ENCODE peak calls at places on chromosomes 1 and 21, in seven cellular contexts. G, A, B, U, Y, O and Z are unnamed samples.

GRCh38 chr1:30679201-30679975 is 44.0 kb downstream of the MATN1 start:
- DNase-seq in U (no peak), B (no peak), A (no peak), G (no peak), O (no peak), Y (no peak), Z (no peak)

GRCh38 chr1:211183924-211184323 is 50.0 kb upstream of the KCNH1 start:
- DNase-seq in B (peak), O (no peak), Y (no peak), A (no peak), G (peak), U (no peak), Z (no peak)

GRCh38 chr1:47725000-47725731 is 272.0 kb downstream of the TRABD2B start:
- DNase-seq in O (peak), A (no peak), Y (no peak), U (peak), B (no peak), G (no peak), Z (no peak)

GRCh38 chr1:24621121-24621520 is 22.0 kb upstream of the SRRM1 start:
- DNase-seq in A (no peak), G (peak), B (no peak), O (no peak), U (no peak), Y (peak), Z (no peak)

GRCh38 chr1:245990315-245991022 is 516.6 kb downstream of the SMYD3 start:
- DNase-seq in B (no peak), O (no peak), Y (no peak), G (no peak), A (no peak), U (no peak), Z (no peak)

GRCh38 chr1:26349196-26349885 is 4.6 kb downstream of the CRYBG2 start:
- DNase-seq in Y (no peak), O (no peak), U (no peak), G (peak), A (no peak), B (no peak), Z (peak)

GRCh38 chr1:221494670-221495069 is 247.2 kb downstream of the DUSP10 start:
- DNase-seq in U (no peak), B (no peak), O (no peak), A (no peak), G (peak), Y (no peak), Z (peak)

GRCh38 chr1:19442150-19443096 is 42.9 kb downstream of the CAPZB start:
- DNase-seq in G (no peak), O (no peak), B (no peak), Y (no peak), U (no peak), A (no peak), Z (no peak)

GRCh38 chr1:52288286-52288685 is 77.7 kb downstream of the CC2D1B start:
- DNase-seq in O (no peak), A (no peak), U (no peak), Y (no peak), G (peak), B (no peak), Z (peak)

GRCh38 chr1:164576311-164577271 is 17.6 kb downstream of the PBX1 start:
- DNase-seq in B (no peak), Y (no peak), A (no peak), O (peak), G (peak), U (peak), Z (peak)

GRCh38 chr1:197773856-197774255 is 1.4 kb downstream of the DENND1B start:
- DNase-seq in U (no peak), G (peak), Y (no peak), B (no peak), O (no peak), A (no peak), Z (no peak)

GRCh38 chr1:22545126-22545525 is 18.2 kb upstream of the EPHA8 start:
- DNase-seq in A (no peak), Y (no peak), B (no peak), G (no peak), U (no peak), O (no peak), Z (no peak)

GRCh38 chr1:180912801-180913616 is at the start of gene KIAA1614:
- DNase-seq in G (peak), A (no peak), U (no peak), B (no peak), O (peak), Y (no peak), Z (peak)

GRCh38 chr21:21165063-21165645 is 166.9 kb downstream of the NCAM2 start:
- DNase-seq in Y (no peak), U (no peak), O (no peak), G (peak), B (no peak), A (no peak), Z (peak)

GRCh38 chr21:21158376-21158918 is 160.2 kb downstream of the NCAM2 start:
- DNase-seq in U (no peak), G (no peak), A (no peak), O (no peak), B (no peak), Y (no peak), Z (no peak)

GRCh38 chr21:21159253-21159899 is 161.2 kb downstream of the NCAM2 start:
- DNase-seq in A (no peak), O (no peak), G (peak), B (peak), Y (no peak), U (no peak), Z (peak)

GRCh38 chr21:21163904-21164303 is 165.7 kb downstream of the NCAM2 start:
- DNase-seq in U (peak), O (peak), B (peak), Y (no peak), G (peak), A (peak), Z (peak)
- TF ChIP-seq CTCF in U (peak), O (peak), B (peak), Y (peak), G (peak), A (peak), Z (peak)

DNA sequence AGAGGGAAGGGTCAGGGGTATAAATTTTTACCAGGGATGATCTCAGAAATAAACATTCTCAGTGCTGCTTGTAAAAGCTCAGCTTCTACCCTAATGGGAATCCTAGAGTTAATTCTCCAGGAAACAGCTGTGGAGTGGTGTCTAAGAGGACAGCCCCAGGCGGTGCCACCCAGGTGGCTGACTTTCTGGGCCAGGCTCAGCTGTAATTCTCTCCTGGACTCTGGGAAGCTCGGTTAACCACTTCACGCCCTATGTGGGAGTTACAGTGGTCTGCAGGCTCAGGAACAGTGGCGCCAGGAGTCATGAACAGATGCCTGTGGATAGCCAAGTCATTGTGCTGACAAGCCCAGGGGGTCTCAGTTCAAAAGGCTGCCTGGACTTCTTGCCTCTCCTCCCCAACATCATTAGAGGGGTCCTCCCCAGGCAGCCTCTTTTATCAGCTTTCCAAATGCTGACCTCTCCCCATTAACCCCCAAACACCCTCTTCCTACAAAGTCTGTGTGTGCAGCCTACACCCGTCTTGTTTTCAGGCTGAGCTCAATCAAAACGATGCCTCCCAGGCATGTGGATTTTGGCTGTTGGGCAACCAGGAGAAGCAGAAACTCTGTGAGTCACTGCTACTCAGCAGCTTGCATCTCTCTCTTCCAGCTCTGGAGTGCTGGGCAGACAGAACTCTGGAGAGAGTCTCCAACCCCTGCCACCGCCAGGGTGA is 1.2 kb downstream of the HHIPL2 start:
- DNase-seq in G (peak), U (no peak), A (no peak), O (no peak), B (peak), Y (peak), Z (peak)
- TF ChIP-seq CTCF in G (peak), U (no peak), A (no peak), O (no peak), B (no peak), Y (no peak), Z (no peak)

GRCh38 chr1:41423511-41424191 is 60.8 kb downstream of the EDN2 start:
- DNase-seq in B (no peak), Y (no peak), O (peak), U (no peak), G (no peak), A (peak), Z (no peak)
- TF ChIP-seq CTCF in B (no peak), Y (no peak), O (no peak), U (peak), G (peak), A (no peak), Z (no peak)

GRCh38 chr1:216368249-216368648 is 55.0 kb downstream of the USH2A start:
- DNase-seq in Y (no peak), A (no peak), U (no peak), B (no peak), G (no peak), O (no peak), Z (no peak)
- TF ChIP-seq CTCF in Y (no peak), A (no peak), U (no peak), B (no peak), G (no peak), O (no peak), Z (no peak)

DNA sequence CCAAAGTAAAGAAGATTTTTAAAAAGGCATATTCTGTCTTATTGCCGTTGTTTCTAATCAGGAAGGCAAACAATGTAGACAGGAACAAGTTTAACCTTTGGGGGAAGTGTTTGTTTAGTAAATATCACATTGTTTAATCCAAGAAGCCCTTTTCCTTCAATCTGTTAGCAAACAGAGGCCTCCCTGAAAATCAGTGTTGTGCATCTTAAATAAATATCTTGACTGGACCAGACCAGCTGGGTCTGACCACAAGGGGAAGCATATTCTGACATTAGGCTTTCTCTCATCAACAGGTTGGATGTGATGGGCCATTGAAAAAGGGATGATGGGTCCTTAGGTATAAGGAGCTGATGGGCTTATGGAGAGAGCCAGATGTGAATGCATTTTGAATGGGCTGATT is 81.8 kb upstream of the SGIP1 start:
- DNase-seq in Y (no peak), B (peak), U (no peak), A (no peak), O (no peak), G (no peak), Z (no peak)
- TF ChIP-seq CTCF in Y (no peak), B (peak), U (peak), A (no peak), O (no peak), G (peak), Z (peak)

GRCh38 chr1:224615861-224616760 is at the start of gene CNIH3:
- DNase-seq in U (peak), B (no peak), A (no peak), Y (no peak), O (peak), G (peak), Z (peak)
- TF ChIP-seq CTCF in U (no peak), B (no peak), A (no peak), Y (no peak), O (no peak), G (no peak), Z (no peak)

GRCh38 chr21:37220981-37221664 is 46.0 kb downstream of the VPS26C start:
- DNase-seq in U (peak), G (peak), B (peak), Y (peak), O (peak), A (peak), Z (peak)
- TF ChIP-seq CTCF in U (no peak), G (peak), B (peak), Y (peak), O (no peak), A (peak), Z (peak)

DNA sequence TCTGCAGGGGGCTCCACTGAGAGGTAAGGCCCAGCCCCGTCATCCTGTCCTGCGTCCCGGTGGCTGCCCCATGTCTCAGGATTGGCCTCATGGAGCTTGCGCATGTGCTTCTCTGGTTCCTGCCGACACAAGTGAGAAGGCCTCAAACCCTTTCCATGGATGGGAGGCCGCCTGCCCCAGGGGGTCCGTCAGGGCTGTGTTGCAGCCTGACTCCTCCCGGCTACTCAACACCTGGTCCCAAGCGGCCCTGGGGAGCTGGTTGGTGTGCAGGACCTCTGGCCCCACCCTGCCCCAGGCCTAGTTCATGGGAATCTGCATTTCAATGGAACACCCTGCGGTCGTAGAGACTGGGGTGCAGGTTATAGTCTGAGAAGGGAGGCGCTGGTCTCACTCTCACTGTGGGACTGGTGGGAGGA is 21.1 kb upstream of the PDE9A start:
- DNase-seq in A (peak), O (no peak), Y (no peak), U (no peak), G (no peak), B (no peak), Z (no peak)
- TF ChIP-seq CTCF in A (no peak), O (no peak), Y (no peak), U (no peak), G (no peak), B (no peak), Z (no peak)